ENCODE peak calls at places on chromosomes 5 and 9, in eight cellular contexts. K is NCI-H1092 treated with DMSO at 0.1 percent for 48 hours; Q is T follicular helper cell; F is stimulated activated CD8-positive, alpha-beta memory T cell treated with anti-CD3 and anti-CD28 coated beads, Interleukin-7, amount 100 ng/mL, for 1 hour; P is GM13977; M is LoVo; W is right cardiac atrium; T is activated CD8-positive, alpha-beta memory T cell treated with anti-CD3 and anti-CD28 coated beads for 24 hours. A is an unnamed sample.

GRCh38 chr9:95338243-95338642 is 20.7 kb upstream of the FANCC start:
- DNase-seq in K (no peak), Q (no peak), F (no peak), P (no peak), M (no peak), W (no peak), T (no peak), A (no peak)

GRCh38 chr5:52983731-52984620 is 5.2 kb upstream of the ITGA2 start:
- DNase-seq in K (no peak), Q (no peak), F (no peak), P (no peak), M (peak), W (no peak), T (no peak), A (no peak)

GRCh38 chr9:82418334-82418733 is 429.8 kb downstream of the SPATA31D1 start:
- DNase-seq in K (peak), Q (no peak), F (no peak), P (no peak), M (no peak), W (no peak), T (no peak), A (no peak)

GRCh38 chr9:5832093-5832542 is 799 bp downstream of the ERMP1 start:
- DNase-seq in K (peak), Q (no peak), F (no peak), P (no peak), M (no peak), W (no peak), T (no peak), A (peak)

GRCh38 chr5:141487131-141487530 is 1.8 kb upstream of the PCDHGC5 start:
- DNase-seq in K (no peak), Q (no peak), F (no peak), P (no peak), M (no peak), W (no peak), T (peak), A (no peak)

GRCh38 chr5:167921796-167922195 is 369.6 kb upstream of the WWC1 start:
- DNase-seq in K (no peak), Q (no peak), F (no peak), P (no peak), M (no peak), W (no peak), T (no peak), A (no peak)

GRCh38 chr9:129910628-129911567 is 75.6 kb downstream of the USP20 start:
- DNase-seq in K (no peak), Q (no peak), F (no peak), P (no peak), M (peak), W (no peak), T (no peak), A (no peak)

GRCh38 chr5:68093455-68094159 is 121.9 kb upstream of the PIK3R1 start:
- DNase-seq in K (no peak), Q (no peak), F (no peak), P (no peak), M (no peak), W (no peak), T (no peak), A (no peak)

GRCh38 chr9:124854822-124855221 is 1.6 kb downstream of the WDR38 start:
- DNase-seq in K (no peak), Q (no peak), F (no peak), P (no peak), M (no peak), W (no peak), T (no peak), A (no peak)

GRCh38 chr5:40716590-40716989 is 36.9 kb downstream of the PTGER4 start:
- DNase-seq in K (no peak), Q (no peak), F (no peak), P (peak), M (no peak), W (no peak), T (no peak), A (no peak)

GRCh38 chr9:88503101-88503844 is 31.7 kb upstream of the NXNL2 start:
- DNase-seq in K (no peak), Q (no peak), F (no peak), P (no peak), M (no peak), W (no peak), T (no peak), A (no peak)

GRCh38 chr5:157222506-157223230 is 42.0 kb downstream of the ITK start:
- DNase-seq in K (no peak), Q (peak), F (no peak), P (no peak), M (no peak), W (no peak), T (peak), A (no peak)

GRCh38 chr9:135986605-135987004 is 25.4 kb upstream of the UBAC1 start:
- DNase-seq in K (no peak), Q (no peak), F (no peak), P (no peak), M (no peak), W (no peak), T (no peak), A (no peak)

GRCh38 chr5:56350595-56351170 is 117.6 kb upstream of the ANKRD55 start:
- DNase-seq in K (no peak), Q (no peak), F (no peak), P (no peak), M (peak), W (peak), T (no peak), A (no peak)